ENCODE peak calls at places on chromosomes 12 and 14, in ten cellular contexts. One of them, this sample, is unnamed.

GRCh38 chr14:106291626-106292025 is 765.2 kb downstream of the TMEM121 start:
- DNase-seq in fibroblast of the aortic adventitia: no peak
- DNase-seq in hepatic stellate cell: no peak
- DNase-seq in OCI-M1: no peak
- DNase-seq in COR-L47: no peak
- DNase-seq in BJ: no peak
- DNase-seq in lower leg skin: no peak
- DNase-seq in GM13977: no peak
- DNase-seq in left ventricle myocardium inferior: no peak
- DNase-seq in GM04503: no peak
- DNase-seq in this sample: no peak

GRCh38 chr14:94129111-94129757 is at the start of gene IFI27L2:
- DNase-seq in fibroblast of the aortic adventitia: peak; percentile 78
- DNase-seq in hepatic stellate cell: peak; percentile 91
- DNase-seq in OCI-M1: peak; percentile 74
- DNase-seq in COR-L47: peak; percentile 72
- DNase-seq in BJ: no peak
- DNase-seq in lower leg skin: peak; percentile 94
- DNase-seq in GM13977: peak; percentile 90
- DNase-seq in left ventricle myocardium inferior: peak; percentile 82
- DNase-seq in GM04503: peak; percentile 42
- DNase-seq in this sample: peak; percentile 86

GRCh38 chr12:92574046-92574783 is 128.6 kb upstream of the PLEKHG7 start:
- DNase-seq in fibroblast of the aortic adventitia: no peak
- DNase-seq in hepatic stellate cell: no peak
- DNase-seq in OCI-M1: peak; percentile 6
- DNase-seq in COR-L47: peak; percentile 60
- DNase-seq in BJ: no peak
- DNase-seq in lower leg skin: no peak
- DNase-seq in GM13977: no peak
- DNase-seq in left ventricle myocardium inferior: no peak
- DNase-seq in GM04503: no peak
- DNase-seq in this sample: no peak

GRCh38 chr12:72028966-72029365 is 90.3 kb downstream of the TPH2 start:
- DNase-seq in fibroblast of the aortic adventitia: no peak
- DNase-seq in hepatic stellate cell: no peak
- DNase-seq in OCI-M1: no peak
- DNase-seq in COR-L47: no peak
- DNase-seq in BJ: no peak
- DNase-seq in lower leg skin: no peak
- DNase-seq in GM13977: no peak
- DNase-seq in left ventricle myocardium inferior: no peak
- DNase-seq in GM04503: no peak
- DNase-seq in this sample: no peak

GRCh38 chr14:29454026-29454693 is 473.5 kb downstream of the PRKD1 start:
- DNase-seq in fibroblast of the aortic adventitia: no peak
- DNase-seq in hepatic stellate cell: no peak
- DNase-seq in OCI-M1: no peak
- DNase-seq in COR-L47: no peak
- DNase-seq in BJ: no peak
- DNase-seq in lower leg skin: no peak
- DNase-seq in GM13977: no peak
- DNase-seq in left ventricle myocardium inferior: no peak
- DNase-seq in GM04503: no peak
- DNase-seq in this sample: no peak

GRCh38 chr12:121767525-121768016 is 25.9 kb downstream of the RHOF start:
- DNase-seq in fibroblast of the aortic adventitia: peak; percentile 86
- DNase-seq in hepatic stellate cell: peak; percentile 84
- DNase-seq in OCI-M1: no peak
- DNase-seq in COR-L47: no peak
- DNase-seq in BJ: no peak
- DNase-seq in lower leg skin: no peak
- DNase-seq in GM13977: no peak
- DNase-seq in left ventricle myocardium inferior: peak; percentile 62
- DNase-seq in GM04503: peak; percentile 37
- DNase-seq in this sample: peak; percentile 74

GRCh38 chr14:76760331-76761197 is 704 bp upstream of the VASH1 start:
- DNase-seq in fibroblast of the aortic adventitia: no peak
- DNase-seq in hepatic stellate cell: no peak
- DNase-seq in OCI-M1: no peak
- DNase-seq in COR-L47: no peak
- DNase-seq in BJ: no peak
- DNase-seq in lower leg skin: peak; percentile 59
- DNase-seq in GM13977: no peak
- DNase-seq in left ventricle myocardium inferior: no peak
- DNase-seq in GM04503: no peak
- DNase-seq in this sample: no peak

GRCh38 chr14:88793259-88793625 is 489 bp upstream of the EML5 start:
- DNase-seq in fibroblast of the aortic adventitia: no peak
- DNase-seq in hepatic stellate cell: no peak
- DNase-seq in OCI-M1: no peak
- DNase-seq in COR-L47: no peak
- DNase-seq in BJ: no peak
- DNase-seq in lower leg skin: no peak
- DNase-seq in GM13977: no peak
- DNase-seq in left ventricle myocardium inferior: no peak
- DNase-seq in GM04503: no peak
- DNase-seq in this sample: no peak

GRCh38 chr14:70448633-70449032 is 3.3 kb upstream of the ADAM21 start:
- DNase-seq in fibroblast of the aortic adventitia: peak; percentile 10
- DNase-seq in hepatic stellate cell: peak; percentile 5
- DNase-seq in OCI-M1: no peak
- DNase-seq in COR-L47: peak; percentile 6
- DNase-seq in BJ: no peak
- DNase-seq in lower leg skin: no peak
- DNase-seq in GM13977: no peak
- DNase-seq in left ventricle myocardium inferior: no peak
- DNase-seq in GM04503: peak; percentile 27
- DNase-seq in this sample: peak; percentile 78

GRCh38 chr12:14691560-14691959 is 4.8 kb downstream of the GUCY2C start:
- DNase-seq in fibroblast of the aortic adventitia: no peak
- DNase-seq in hepatic stellate cell: no peak
- DNase-seq in OCI-M1: peak; percentile 87
- DNase-seq in COR-L47: no peak
- DNase-seq in BJ: no peak
- DNase-seq in lower leg skin: no peak
- DNase-seq in GM13977: no peak
- DNase-seq in left ventricle myocardium inferior: peak; percentile 42
- DNase-seq in GM04503: no peak
- DNase-seq in this sample: no peak

GRCh38 chr14:104971447-104972240 is 6.5 kb downstream of the AHNAK2 start:
- DNase-seq in fibroblast of the aortic adventitia: no peak
- DNase-seq in hepatic stellate cell: no peak
- DNase-seq in OCI-M1: no peak
- DNase-seq in COR-L47: no peak
- DNase-seq in BJ: no peak
- DNase-seq in lower leg skin: peak; percentile 89
- DNase-seq in GM13977: no peak
- DNase-seq in left ventricle myocardium inferior: peak; percentile 8
- DNase-seq in GM04503: no peak
- DNase-seq in this sample: no peak

GRCh38 chr14:96363751-96364336 is 518 bp downstream of the GSKIP start:
- DNase-seq in fibroblast of the aortic adventitia: peak; percentile 50
- DNase-seq in hepatic stellate cell: peak; percentile 43
- DNase-seq in OCI-M1: peak; percentile 62
- DNase-seq in COR-L47: peak; percentile 30
- DNase-seq in BJ: no peak
- DNase-seq in lower leg skin: peak; percentile 85
- DNase-seq in GM13977: peak; percentile 42
- DNase-seq in left ventricle myocardium inferior: no peak
- DNase-seq in GM04503: peak; percentile 35
- DNase-seq in this sample: peak; percentile 43

GRCh38 chr12:13004368-13004767 is 4.3 kb upstream of the HEBP1 start:
- DNase-seq in fibroblast of the aortic adventitia: peak; percentile 48
- DNase-seq in hepatic stellate cell: no peak
- DNase-seq in OCI-M1: no peak
- DNase-seq in COR-L47: no peak
- DNase-seq in BJ: no peak
- DNase-seq in lower leg skin: no peak
- DNase-seq in GM13977: no peak
- DNase-seq in left ventricle myocardium inferior: no peak
- DNase-seq in GM04503: no peak
- DNase-seq in this sample: peak; percentile 35

GRCh38 chr14:95549656-95550585 is 15.1 kb downstream of the GLRX5 start:
- DNase-seq in fibroblast of the aortic adventitia: no peak
- DNase-seq in hepatic stellate cell: no peak
- DNase-seq in OCI-M1: no peak
- DNase-seq in COR-L47: no peak
- DNase-seq in BJ: no peak
- DNase-seq in lower leg skin: peak; percentile 76
- DNase-seq in GM13977: no peak
- DNase-seq in left ventricle myocardium inferior: no peak
- DNase-seq in GM04503: no peak
- DNase-seq in this sample: no peak

GRCh38 chr14:31243860-31244259 is 36.3 kb upstream of the HECTD1 start:
- DNase-seq in fibroblast of the aortic adventitia: no peak
- DNase-seq in hepatic stellate cell: no peak
- DNase-seq in OCI-M1: no peak
- DNase-seq in COR-L47: no peak
- DNase-seq in BJ: no peak
- DNase-seq in lower leg skin: peak; percentile 83
- DNase-seq in GM13977: no peak
- DNase-seq in left ventricle myocardium inferior: no peak
- DNase-seq in GM04503: no peak
- DNase-seq in this sample: no peak

GRCh38 chr14:76836029-76836630 is 9.9 kb downstream of the LRRC74A start:
- DNase-seq in fibroblast of the aortic adventitia: no peak
- DNase-seq in hepatic stellate cell: no peak
- DNase-seq in OCI-M1: no peak
- DNase-seq in COR-L47: no peak
- DNase-seq in BJ: no peak
- DNase-seq in lower leg skin: peak; percentile 84
- DNase-seq in GM13977: no peak
- DNase-seq in left ventricle myocardium inferior: no peak
- DNase-seq in GM04503: no peak
- DNase-seq in this sample: peak; percentile 23

GRCh38 chr12:11635341-11635740 is 14.1 kb upstream of the ETV6 start:
- DNase-seq in fibroblast of the aortic adventitia: no peak
- DNase-seq in hepatic stellate cell: no peak
- DNase-seq in OCI-M1: no peak
- DNase-seq in COR-L47: no peak
- DNase-seq in BJ: no peak
- DNase-seq in lower leg skin: no peak
- DNase-seq in GM13977: no peak
- DNase-seq in left ventricle myocardium inferior: no peak
- DNase-seq in GM04503: no peak
- DNase-seq in this sample: no peak

GRCh38 chr12:100794441-100795192 is at the start of gene ANO4:
- DNase-seq in fibroblast of the aortic adventitia: peak; percentile 2
- DNase-seq in hepatic stellate cell: no peak
- DNase-seq in OCI-M1: no peak
- DNase-seq in COR-L47: peak; percentile 29
- DNase-seq in BJ: peak; percentile 19
- DNase-seq in lower leg skin: no peak
- DNase-seq in GM13977: no peak
- DNase-seq in left ventricle myocardium inferior: no peak
- DNase-seq in GM04503: peak; percentile 10
- DNase-seq in this sample: no peak

GRCh38 chr12:67220065-67220464 is 49.1 kb upstream of the CAND1 start:
- DNase-seq in fibroblast of the aortic adventitia: no peak
- DNase-seq in hepatic stellate cell: no peak
- DNase-seq in OCI-M1: no peak
- DNase-seq in COR-L47: peak; percentile 40
- DNase-seq in BJ: no peak
- DNase-seq in lower leg skin: no peak
- DNase-seq in GM13977: no peak
- DNase-seq in left ventricle myocardium inferior: peak; percentile 16
- DNase-seq in GM04503: no peak
- DNase-seq in this sample: no peak

GRCh38 chr12:115223322-115223721 is 539.3 kb upstream of the TBX3 start:
- DNase-seq in fibroblast of the aortic adventitia: peak; percentile 75
- DNase-seq in hepatic stellate cell: peak; percentile 18
- DNase-seq in OCI-M1: peak; percentile 12
- DNase-seq in COR-L47: no peak
- DNase-seq in BJ: no peak
- DNase-seq in lower leg skin: no peak
- DNase-seq in GM13977: no peak
- DNase-seq in left ventricle myocardium inferior: no peak
- DNase-seq in GM04503: peak; percentile 27
- DNase-seq in this sample: peak; percentile 75

GRCh38 chr12:104738371-104738710 is 219.7 kb downstream of the SLC41A2 start:
- DNase-seq in fibroblast of the aortic adventitia: no peak
- DNase-seq in hepatic stellate cell: no peak
- DNase-seq in OCI-M1: no peak
- DNase-seq in COR-L47: no peak
- DNase-seq in BJ: no peak
- DNase-seq in lower leg skin: no peak
- DNase-seq in GM13977: no peak
- DNase-seq in left ventricle myocardium inferior: no peak
- DNase-seq in GM04503: no peak
- DNase-seq in this sample: no peak

GRCh38 chr12:92143280-92143679 is 2.4 kb downstream of the BTG1 start:
- DNase-seq in fibroblast of the aortic adventitia: peak; percentile 16
- DNase-seq in hepatic stellate cell: no peak
- DNase-seq in OCI-M1: peak; percentile 21
- DNase-seq in COR-L47: no peak
- DNase-seq in BJ: no peak
- DNase-seq in lower leg skin: no peak
- DNase-seq in GM13977: no peak
- DNase-seq in left ventricle myocardium inferior: no peak
- DNase-seq in GM04503: no peak
- DNase-seq in this sample: no peak

GRCh38 chr14:100879194-100879593 is 24.3 kb downstream of the RTL1 start:
- DNase-seq in fibroblast of the aortic adventitia: no peak
- DNase-seq in hepatic stellate cell: no peak
- DNase-seq in OCI-M1: no peak
- DNase-seq in COR-L47: no peak
- DNase-seq in BJ: no peak
- DNase-seq in lower leg skin: no peak
- DNase-seq in GM13977: no peak
- DNase-seq in left ventricle myocardium inferior: no peak
- DNase-seq in GM04503: no peak
- DNase-seq in this sample: no peak

GRCh38 chr14:55721353-55721752 is 141.3 kb downstream of the KTN1 start:
- DNase-seq in fibroblast of the aortic adventitia: peak; percentile 97
- DNase-seq in hepatic stellate cell: peak; percentile 41
- DNase-seq in OCI-M1: peak; percentile 25
- DNase-seq in COR-L47: no peak
- DNase-seq in BJ: peak; percentile 32
- DNase-seq in lower leg skin: no peak
- DNase-seq in GM13977: no peak
- DNase-seq in left ventricle myocardium inferior: no peak
- DNase-seq in GM04503: peak; percentile 61
- DNase-seq in this sample: peak; percentile 91

GRCh38 chr12:39127401-39127800 is 222.0 kb upstream of the CPNE8 start:
- DNase-seq in fibroblast of the aortic adventitia: peak; percentile 20
- DNase-seq in hepatic stellate cell: peak; percentile 26
- DNase-seq in OCI-M1: no peak
- DNase-seq in COR-L47: no peak
- DNase-seq in BJ: no peak
- DNase-seq in lower leg skin: no peak
- DNase-seq in GM13977: no peak
- DNase-seq in left ventricle myocardium inferior: no peak
- DNase-seq in GM04503: peak; percentile 3
- DNase-seq in this sample: no peak

GRCh38 chr14:68794856-68795601 is 2.2 kb upstream of the ZFP36L1 start:
- DNase-seq in fibroblast of the aortic adventitia: peak; percentile 97
- DNase-seq in hepatic stellate cell: peak; percentile 84
- DNase-seq in OCI-M1: peak; percentile 67
- DNase-seq in COR-L47: no peak
- DNase-seq in BJ: peak; percentile 96
- DNase-seq in lower leg skin: peak; percentile 92
- DNase-seq in GM13977: no peak
- DNase-seq in left ventricle myocardium inferior: no peak
- DNase-seq in GM04503: peak; percentile 80
- DNase-seq in this sample: peak; percentile 97

GRCh38 chr12:98750511-98750910 is 105.4 kb downstream of the APAF1 start:
- DNase-seq in fibroblast of the aortic adventitia: no peak
- DNase-seq in hepatic stellate cell: no peak
- DNase-seq in OCI-M1: no peak
- DNase-seq in COR-L47: no peak
- DNase-seq in BJ: no peak
- DNase-seq in lower leg skin: no peak
- DNase-seq in GM13977: no peak
- DNase-seq in left ventricle myocardium inferior: no peak
- DNase-seq in GM04503: no peak
- DNase-seq in this sample: no peak

GRCh38 chr14:74846168-74846567 is 29.8 kb downstream of the PROX2 start:
- DNase-seq in fibroblast of the aortic adventitia: peak; percentile 92
- DNase-seq in hepatic stellate cell: no peak
- DNase-seq in OCI-M1: no peak
- DNase-seq in COR-L47: no peak
- DNase-seq in BJ: peak; percentile 88
- DNase-seq in lower leg skin: no peak
- DNase-seq in GM13977: no peak
- DNase-seq in left ventricle myocardium inferior: no peak
- DNase-seq in GM04503: no peak
- DNase-seq in this sample: peak; percentile 84

This sample was measured in fibroblast of gingiva.